ENCODE peak calls at places on chromosomes 7 and 10, in five cellular contexts. S is transverse colon, J is stomach, F is GM12878, K is SK-N-SH. E is an unnamed sample.
A peak's percentile ranks its signal among the peaks of the same experiment; 100 is the strongest.

GRCh38 chr7:1689356-1689755 is 19.3 kb downstream of the ELFN1 start:
- DNase-seq in F (no peak), S (no peak), J (peak; percentile 15), K (no peak), E (no peak)

GRCh38 chr7:123573896-123574467 is 16.4 kb upstream of the NDUFA5 start:
- DNase-seq in F (no peak), S (no peak), J (no peak), K (no peak), E (no peak)

GRCh38 chr10:59687657-59688056 is 22.0 kb downstream of the SLC16A9 start:
- DNase-seq in S (no peak), J (no peak), K (no peak), F (no peak), E (no peak)

GRCh38 chr10:65375528-65375927 is 1550.3 kb upstream of the LRRTM3 start:
- DNase-seq in K (no peak), J (no peak), S (no peak), F (no peak), E (no peak)

GRCh38 chr7:146554568-146554967 is 438.0 kb downstream of the CNTNAP2 start:
- DNase-seq in S (no peak), K (no peak), F (no peak), J (no peak), E (no peak)

GRCh38 chr10:82378146-82378545 is 503.2 kb downstream of the NRG3 start:
- DNase-seq in K (peak; percentile 42), S (no peak), J (peak; percentile 30), F (no peak), E (no peak)

GRCh38 chr7:124765401-124766352 is at the start of gene GPR37:
- DNase-seq in J (peak; percentile 48), K (peak; percentile 95), F (no peak), S (peak; percentile 59), E (no peak)

GRCh38 chr10:100510533-100511308 is 8.9 kb downstream of the SEC31B start:
- DNase-seq in F (no peak), K (no peak), S (no peak), J (peak; percentile 86), E (no peak)

GRCh38 chr7:340200-340937 is 50.4 kb downstream of the FOXL3 start:
- DNase-seq in F (no peak), J (peak; percentile 64), K (no peak), S (no peak), E (no peak)

GRCh38 chr7:89695241-89695640 is 459.0 kb upstream of the STEAP1 start:
- DNase-seq in K (no peak), J (no peak), F (no peak), S (no peak), E (no peak)

GRCh38 chr10:63267414-63268138 is 134.4 kb downstream of the NRBF2 start:
- DNase-seq in K (no peak), S (no peak), J (no peak), F (no peak), E (no peak)

GRCh38 chr10:96369890-96370574 is 11.2 kb upstream of the OPALIN start:
- DNase-seq in K (no peak), S (no peak), J (no peak), F (no peak), E (no peak)

GRCh38 chr7:54542920-54543539 is 855 bp downstream of the VSTM2A start:
- DNase-seq in J (no peak), K (peak; percentile 58), F (no peak), S (no peak), E (no peak)

GRCh38 chr7:106166651-106167342 is 54.7 kb upstream of the SYPL1 start:
- DNase-seq in J (peak; percentile 47), K (peak; percentile 73), F (no peak), S (peak; percentile 38), E (peak; percentile 41)

DNA sequence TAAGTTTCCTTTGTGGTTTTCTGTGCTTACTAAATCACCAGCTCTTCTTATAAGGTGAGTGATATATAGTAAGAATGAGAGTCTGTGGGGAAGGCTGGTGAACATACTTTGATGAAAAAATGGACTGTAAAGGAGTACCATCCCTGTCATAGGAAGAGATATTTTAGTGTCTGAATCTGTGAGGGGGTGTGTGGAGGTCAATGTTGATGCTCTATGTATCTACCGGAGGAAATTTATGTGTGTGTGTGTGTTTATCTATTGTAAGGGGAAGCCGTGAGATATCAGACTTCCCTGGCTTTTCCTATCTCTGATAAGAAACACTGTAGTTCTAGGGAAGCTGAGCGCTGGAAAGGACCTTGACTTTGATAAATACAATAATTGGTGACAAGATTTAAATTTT is 179.0 kb downstream of the PCDH15 start:
- DNase-seq in F (no peak), J (no peak), K (no peak), S (no peak), E (no peak)
- H3K27ac ChIP-seq in F (no peak overlapping the region), J (no peak overlapping the region), K (no peak overlapping the region), S (no peak overlapping the region), E (no peak overlapping the region)

GRCh38 chr7:135180122-135180521 is 9.6 kb upstream of the CYREN start:
- DNase-seq in F (peak; percentile 33), K (no peak), S (no peak), J (no peak), E (no peak)

GRCh38 chr7:135181929-135182678 is 11.6 kb upstream of the CYREN start:
- DNase-seq in F (no peak), K (no peak), J (peak; percentile 22), S (no peak), E (no peak)

GRCh38 chr7:135179321-135179925 is 8.9 kb upstream of the CYREN start:
- DNase-seq in F (no peak), K (no peak), S (no peak), J (peak; percentile 80), E (no peak)

GRCh38 chr7:135183478-135183877 is 13.0 kb upstream of the CYREN start:
- DNase-seq in K (no peak), J (peak; percentile 15), F (no peak), S (no peak), E (no peak)

GRCh38 chr7:135181261-135181928 is 10.9 kb upstream of the CYREN start:
- DNase-seq in S (no peak), K (no peak), F (no peak), J (no peak), E (no peak)
- H3K9me3 ChIP-seq in S (peaks cover 21% of the 10 kb centered on the region), K (peaks cover 28% of the 10 kb centered on the region), F (peaks cover 48% of the 10 kb centered on the region), J (peaks cover 32% of the 10 kb centered on the region), E (no peaks in the 10 kb centered on the region)

DNA sequence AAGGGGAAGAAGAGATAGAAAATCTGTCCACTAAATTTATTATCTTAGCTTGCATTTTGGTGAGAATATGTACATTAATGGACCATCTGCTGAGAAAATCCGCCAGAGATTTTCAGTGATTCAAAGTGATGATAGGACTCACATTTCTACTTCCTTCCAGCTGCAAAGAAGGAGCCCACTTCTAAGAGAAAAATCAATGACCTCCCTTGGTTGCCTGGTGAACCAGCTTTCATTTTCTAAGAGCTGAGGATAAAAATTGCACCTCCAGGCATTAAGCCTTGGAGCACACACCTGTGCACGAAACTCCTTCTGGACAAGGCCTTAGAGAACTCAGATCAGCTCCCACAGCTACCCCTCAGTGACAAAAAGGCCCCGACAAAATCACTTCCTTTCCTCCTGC is 404.2 kb downstream of the SFMBT2 start:
- DNase-seq in S (no peak), K (no peak), J (no peak), F (no peak), E (no peak)
- TF ChIP-seq EP300 in S (no peak), K (no peak), J (no peak), F (no peak), E (no peak)

DNA sequence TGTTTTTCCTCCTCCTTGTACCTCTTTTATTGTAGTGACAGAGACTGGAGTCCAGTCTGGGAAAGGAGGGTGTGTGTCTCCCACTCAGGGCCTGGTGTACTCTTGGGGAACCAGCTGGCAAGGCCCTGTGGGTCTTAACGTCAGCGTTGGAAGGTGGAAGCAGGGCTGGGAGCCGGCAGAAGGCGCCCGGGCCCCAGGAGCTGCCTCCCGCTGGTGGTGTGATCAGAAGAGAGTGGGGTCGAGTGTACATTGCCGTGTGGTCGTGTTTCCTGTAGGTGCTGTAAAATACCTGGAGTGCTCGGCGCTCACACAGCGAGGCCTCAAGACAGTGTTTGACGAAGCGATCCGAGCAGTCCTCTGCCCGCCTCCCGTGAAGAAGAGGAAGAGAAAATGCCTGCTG is 45.7 kb downstream of the DAGLB start:
- DNase-seq in S (no peak), J (no peak), K (no peak), F (no peak), E (no peak)
- H3K27ac ChIP-seq in S (no peak overlapping the region), J (no peak overlapping the region), K (no peak overlapping the region), F (no peak overlapping the region), E (no peak overlapping the region)

GRCh38 chr10:111488668-111489067 is 411.8 kb downstream of the ADRA2A start:
- DNase-seq in F (no peak), S (no peak), K (no peak), J (no peak), E (no peak)
- H3K9me3 ChIP-seq in F (peaks cover 2% of the 10 kb centered on the region), S (peaks cover 6% of the 10 kb centered on the region), K (no peaks in the 10 kb centered on the region), J (peaks cover 42% of the 10 kb centered on the region), E (no peaks in the 10 kb centered on the region)

DNA sequence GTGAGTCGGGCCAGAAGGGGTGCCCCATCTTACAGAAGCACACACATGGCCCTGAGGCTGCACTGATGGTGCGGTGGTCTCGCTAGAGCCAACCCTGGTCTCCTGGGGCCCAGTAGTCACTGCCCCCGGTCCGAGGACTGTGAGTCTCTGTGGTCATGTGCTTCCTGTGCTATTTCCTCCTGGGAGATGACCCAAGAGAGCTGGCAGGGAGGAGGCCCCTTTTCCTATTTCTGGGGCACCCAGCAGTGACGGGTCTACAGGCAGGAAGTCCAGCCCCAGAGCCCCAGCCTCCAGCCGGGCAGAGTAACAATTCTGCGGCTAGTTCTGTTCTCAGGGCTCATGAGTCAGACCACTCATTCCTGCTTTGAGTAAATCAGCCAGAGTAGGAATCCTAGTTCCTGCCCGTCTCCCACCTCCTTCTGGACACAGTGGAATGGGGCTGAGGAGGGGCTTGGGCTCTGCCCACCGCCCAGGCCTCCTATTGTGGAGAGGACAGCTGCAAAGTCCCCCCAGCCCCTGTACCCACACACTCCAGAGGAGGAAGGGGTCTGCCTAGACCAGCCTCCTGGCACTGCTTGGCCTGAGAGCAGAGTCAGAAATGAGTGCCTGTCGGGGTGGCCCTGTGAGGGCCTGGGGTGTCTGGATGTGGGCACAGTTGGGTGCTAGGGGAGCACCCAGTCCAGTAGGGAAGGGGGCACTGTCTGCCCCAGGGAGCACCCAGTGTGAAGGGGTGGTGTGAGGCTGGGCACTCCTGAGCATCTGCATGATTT is 80.5 kb upstream of the PPIF start:
- DNase-seq in K (no peak), J (peak; percentile 47), F (peak; percentile 81), S (peak; percentile 67), E (peak; percentile 45)
- TF ChIP-seq EP300 in K (no peak), J (no peak), F (peak; percentile 91), S (no peak), E (no peak)

GRCh38 chr7:42168512-42168911 is 68.5 kb downstream of the GLI3 start:
- DNase-seq in K (no peak), J (no peak), F (no peak), S (no peak), E (no peak)
- H3K27ac ChIP-seq in K (no peak overlapping the region), J (no peak overlapping the region), F (no peak overlapping the region), S (no peak overlapping the region), E (no peak overlapping the region)

GRCh38 chr10:124522131-124522902 is 60.7 kb downstream of the LHPP start:
- DNase-seq in F (no peak), K (no peak), J (no peak), S (no peak), E (peak; percentile 46)
- H3K9me3 ChIP-seq in F (no peaks in the 10 kb centered on the region), K (no peaks in the 10 kb centered on the region), J (no peaks in the 10 kb centered on the region), S (no peaks in the 10 kb centered on the region), E (no peaks in the 10 kb centered on the region)

E was measured in ovary.